ENCODE peak calls at places on chromosomes 5 and 9, in four cellular contexts. Q, O, L and J are unnamed samples.
A peak's percentile ranks its signal among the peaks of the same experiment; 100 is the strongest.

GRCh38 chr5:128121679-128122078 is 38.1 kb downstream of the SLC12A2 start:
- DNase-seq in O (no peak), L (no peak), Q (no peak), J (no peak)

GRCh38 chr5:101212942-101213514 is 309.9 kb upstream of the ST8SIA4 start:
- DNase-seq in L (no peak), O (no peak), Q (no peak), J (no peak)

GRCh38 chr5:96565843-96566242 is 96.3 kb upstream of the CAST start:
- DNase-seq in L (no peak), O (peak; percentile 66), Q (no peak), J (no peak)

GRCh38 chr5:60354322-60354721 is 345.6 kb downstream of the DEPDC1B start:
- DNase-seq in O (no peak), L (no peak), Q (no peak), J (no peak)

GRCh38 chr5:36606437-36607113 is at the start of gene SLC1A3:
- DNase-seq in O (peak; percentile 74), L (peak; percentile 77), Q (peak; percentile 29), J (peak; percentile 25)

GRCh38 chr5:170338933-170339779 is 41.6 kb upstream of the LCP2 start:
- DNase-seq in Q (no peak), O (peak; percentile 79), L (no peak), J (no peak)

GRCh38 chr5:75052461-75053285 is at the start of gene GCNT4:
- DNase-seq in L (no peak), O (peak; percentile 30), Q (peak; percentile 48), J (peak; percentile 49)

GRCh38 chr9:115882911-115883310 is 270.7 kb upstream of the PAPPA start:
- DNase-seq in L (peak; percentile 8), O (no peak), Q (no peak), J (no peak)

GRCh38 chr5:140109050-140109817 is 4.7 kb upstream of the PURA start:
- DNase-seq in O (no peak), Q (no peak), L (no peak), J (peak; percentile 32)

GRCh38 chr5:110376281-110376916 is 350.1 kb downstream of the TMEM232 start:
- DNase-seq in Q (no peak), L (no peak), O (no peak), J (no peak)

GRCh38 chr5:28014779-28015178 is 976.4 kb upstream of the CDH9 start:
- DNase-seq in Q (no peak), O (peak; percentile 5), L (no peak), J (no peak)

GRCh38 chr5:128904815-128905214 is 60.5 kb upstream of the SLC27A6 start:
- DNase-seq in Q (no peak), O (no peak), L (no peak), J (no peak)

GRCh38 chr9:3879731-3880493 is 354.1 kb upstream of the RFX3 start:
- DNase-seq in L (no peak), Q (no peak), O (no peak), J (no peak)

DNA sequence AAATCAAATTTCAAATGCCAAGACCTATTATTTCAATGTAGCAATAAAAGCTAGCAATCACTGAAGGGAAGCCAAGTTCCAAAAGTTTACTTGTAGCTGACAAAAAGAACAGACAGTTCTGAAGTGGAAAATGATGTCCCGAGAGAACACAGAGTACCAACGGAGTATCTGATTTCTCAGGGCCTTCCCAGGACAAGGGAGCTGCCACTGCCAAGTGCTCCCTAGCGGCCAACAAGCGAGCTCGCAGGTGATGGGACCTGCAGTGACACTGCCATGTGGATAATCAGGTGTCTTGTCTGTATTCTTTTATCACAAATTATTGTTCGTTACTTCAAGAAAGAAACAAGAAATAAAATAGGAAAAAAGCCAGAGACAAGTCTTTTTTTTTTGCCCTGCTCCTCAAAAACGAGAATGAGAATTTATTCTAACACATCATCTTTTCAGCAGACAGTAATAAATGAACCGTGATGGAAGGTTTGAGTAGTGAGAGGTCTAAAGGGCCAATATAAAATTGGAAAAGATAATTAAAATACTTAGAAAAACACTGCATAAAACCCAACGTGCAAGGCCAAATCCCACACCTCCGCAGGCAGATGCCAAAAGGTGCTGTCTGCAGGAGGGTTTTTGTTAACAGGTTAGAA is 159.4 kb downstream of the MYO10 start:
- DNase-seq in O (no peak), L (no peak), Q (peak; percentile 26), J (no peak)
- TF ChIP-seq CTCF in O (no peak), L (peak; percentile 51), Q (peak; percentile 52), J (peak; percentile 36)

GRCh38 chr5:89286320-89286719 is 403.3 kb upstream of the MEF2C start:
- DNase-seq in O (no peak), L (no peak), Q (no peak), J (no peak)

GRCh38 chr5:89282038-89282831 is 399.3 kb upstream of the MEF2C start:
- DNase-seq in Q (no peak), L (no peak), O (peak; percentile 24), J (no peak)

GRCh38 chr5:89281211-89281610 is 398.2 kb upstream of the MEF2C start:
- DNase-seq in O (no peak), Q (no peak), L (no peak), J (no peak)

GRCh38 chr5:89282832-89283510 is 400.0 kb upstream of the MEF2C start:
- DNase-seq in L (no peak), Q (no peak), O (peak; percentile 28), J (no peak)

DNA sequence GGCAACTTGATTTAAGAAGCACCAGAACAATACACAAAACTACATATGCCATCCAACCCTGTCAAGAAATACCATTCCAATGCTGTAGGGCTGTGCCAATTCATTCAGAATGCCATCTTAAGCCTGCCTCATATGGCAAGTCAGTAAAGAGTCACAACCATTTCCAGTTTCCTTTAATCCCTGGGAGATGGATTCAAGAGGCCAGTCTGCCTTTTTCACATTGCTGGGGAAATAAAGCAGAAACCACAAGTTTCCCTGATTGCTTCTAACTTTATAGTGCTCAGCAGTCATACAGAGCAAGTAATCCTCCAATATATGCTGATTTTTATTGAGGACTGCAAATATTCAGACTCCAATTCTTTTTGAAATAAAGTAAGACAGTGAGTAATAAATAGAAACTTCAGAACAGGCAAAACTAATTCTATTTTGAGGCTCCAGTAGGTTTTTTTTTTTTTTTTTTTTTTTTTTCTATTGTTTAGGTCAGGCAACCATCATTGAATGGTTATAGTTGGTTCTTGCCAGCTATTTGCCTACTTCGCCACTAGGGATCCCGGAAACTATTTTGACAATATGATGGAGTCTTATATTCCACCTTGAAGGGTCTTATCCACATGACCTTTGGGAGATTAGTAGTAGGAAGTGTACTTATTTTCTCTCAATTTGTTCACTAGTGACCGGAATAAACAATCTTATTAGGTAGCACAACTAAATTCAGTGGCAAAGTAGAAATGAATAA is 400.9 kb upstream of the MEF2C start:
- DNase-seq in Q (no peak), L (no peak), O (no peak), J (no peak)
- TF ChIP-seq CTCF in Q (no peak), L (no peak), O (no peak), J (no peak)

GRCh38 chr5:74016373-74016772 is 390.4 kb downstream of the ARHGEF28 start:
- DNase-seq in Q (no peak), O (peak; percentile 20), L (no peak), J (no peak)
- TF ChIP-seq CTCF in Q (no peak), O (peak; percentile 41), L (peak; percentile 4), J (peak; percentile 18)

GRCh38 chr9:68725070-68725469 is 20.0 kb downstream of the PIP5K1B start:
- DNase-seq in L (no peak), Q (no peak), O (no peak), J (no peak)

GRCh38 chr9:68721934-68722333 is 16.9 kb downstream of the PIP5K1B start:
- DNase-seq in Q (no peak), O (no peak), L (no peak), J (no peak)

GRCh38 chr9:68717554-68718453 is 12.8 kb downstream of the PIP5K1B start:
- DNase-seq in Q (no peak), L (no peak), O (no peak), J (no peak)

GRCh38 chr9:68719847-68720246 is 14.8 kb downstream of the PIP5K1B start:
- DNase-seq in O (no peak), Q (no peak), L (no peak), J (no peak)

GRCh38 chr9:68720656-68721313 is 15.7 kb downstream of the PIP5K1B start:
- DNase-seq in Q (no peak), O (no peak), L (no peak), J (no peak)
- TF ChIP-seq CTCF in Q (no peak), O (no peak), L (no peak), J (no peak)

GRCh38 chr9:133428579-133429215 is 6.5 kb downstream of the ADAMTS13 start:
- DNase-seq in L (no peak), O (peak; percentile 31), Q (no peak), J (peak; percentile 58)

GRCh38 chr9:133429216-133429613 is 7.0 kb downstream of the ADAMTS13 start:
- DNase-seq in O (no peak), Q (no peak), L (no peak), J (no peak)

GRCh38 chr9:133430244-133430643 is 8.1 kb downstream of the ADAMTS13 start:
- DNase-seq in L (no peak), O (no peak), Q (no peak), J (no peak)

GRCh38 chr9:133427658-133428348 is 5.6 kb downstream of the ADAMTS13 start:
- DNase-seq in Q (no peak), L (no peak), O (no peak), J (no peak)

GRCh38 chr9:133429641-133430161 is 7.5 kb downstream of the ADAMTS13 start:
- DNase-seq in Q (peak; percentile 31), O (no peak), L (no peak), J (peak; percentile 89)
- TF ChIP-seq CTCF in Q (peak; percentile 38), O (peak; percentile 8), L (peak; percentile 56), J (peak; percentile 27)

GRCh38 chr5:95178046-95178651 is 106.7 kb downstream of the MCTP1 start:
- DNase-seq in Q (no peak), L (peak; percentile 68), O (peak; percentile 5), J (peak; percentile 49)
- TF ChIP-seq CTCF in Q (peak; percentile 30), L (peak; percentile 60), O (peak; percentile 5), J (peak; percentile 29)

GRCh38 chr9:75000835-75001234 is 27.3 kb downstream of the CARNMT1 start:
- DNase-seq in L (no peak), Q (no peak), O (peak; percentile 41), J (no peak)

GRCh38 chr9:75002422-75003023 is 25.6 kb downstream of the CARNMT1 start:
- DNase-seq in L (no peak), O (no peak), Q (no peak), J (no peak)

GRCh38 chr9:75001719-75002421 is 26.2 kb downstream of the CARNMT1 start:
- DNase-seq in Q (no peak), L (peak; percentile 92), O (peak; percentile 90), J (no peak)
- TF ChIP-seq CTCF in Q (peak; percentile 88), L (peak; percentile 58), O (peak; percentile 64), J (peak; percentile 94)

GRCh38 chr5:151684690-151685361 is 1.9 kb downstream of the SPARC start:
- DNase-seq in Q (no peak), L (peak; percentile 90), O (no peak), J (no peak)
- TF ChIP-seq CTCF in Q (peak; percentile 29), L (peak; percentile 53), O (peak; percentile 38), J (peak; percentile 40)

GRCh38 chr5:88729476-88730182 is 153.4 kb downstream of the MEF2C start:
- DNase-seq in L (peak; percentile 79), Q (no peak), O (peak; percentile 89), J (peak; percentile 46)

GRCh38 chr5:88734983-88735382 is 148.0 kb downstream of the MEF2C start:
- DNase-seq in L (no peak), Q (no peak), O (peak; percentile 82), J (no peak)

GRCh38 chr5:88734191-88734640 is 148.8 kb downstream of the MEF2C start:
- DNase-seq in O (peak; percentile 98), L (no peak), Q (no peak), J (no peak)

GRCh38 chr5:88732862-88733261 is 150.1 kb downstream of the MEF2C start:
- DNase-seq in Q (no peak), O (no peak), L (no peak), J (no peak)

GRCh38 chr5:88732181-88732633 is 150.8 kb downstream of the MEF2C start:
- DNase-seq in O (peak; percentile 93), L (peak; percentile 29), Q (peak; percentile 22), J (no peak)
- TF ChIP-seq CTCF in O (no peak), L (no peak), Q (no peak), J (no peak)